ENCODE peak calls at places on chromosomes 5 and 9, in seven cellular contexts. P is NCI-H187; X is ELF-1; G is T-helper 22 cell; S is IMR-90; R is activated CD4-positive, alpha-beta T cell treated with anti-CD3 and anti-CD28 coated beads for 36 hours; Q is NCI-H1417. A is an unnamed sample.

GRCh38 chr5:143576721-143577484 is 173.4 kb upstream of the NR3C1 start:
- DNase-seq in P (no peak), X (no peak), G (no peak), S (peak; percentile 85), R (no peak), Q (no peak), A (peak; percentile 72)

GRCh38 chr5:175390352-175391083 is 53.5 kb downstream of the DRD1 start:
- DNase-seq in P (no peak), X (no peak), G (no peak), S (no peak), R (no peak), Q (no peak), A (no peak)

GRCh38 chr9:125639057-125639456 is 68.0 kb downstream of the MAPKAP1 start:
- DNase-seq in P (no peak), X (no peak), G (no peak), S (no peak), R (no peak), Q (no peak), A (no peak)

GRCh38 chr5:60945760-60946253 is 802 bp downstream of the NDUFAF2 start:
- DNase-seq in P (peak; percentile 42), X (no peak), G (no peak), S (peak; percentile 37), R (peak; percentile 57), Q (peak; percentile 69), A (peak; percentile 81)

GRCh38 chr9:132268725-132269352 is 85.9 kb downstream of the SETX start:
- DNase-seq in P (peak; percentile 7), X (peak; percentile 88), G (peak; percentile 21), S (peak; percentile 67), R (peak; percentile 87), Q (peak; percentile 83), A (peak; percentile 74)

GRCh38 chr5:110916373-110917049 is 155.0 kb upstream of the TSLP start:
- DNase-seq in P (no peak), X (peak; percentile 42), G (no peak), S (peak; percentile 95), R (no peak), Q (no peak), A (peak; percentile 92)

GRCh38 chr5:392431-392988 is 50.5 kb upstream of the EXOC3 start:
- DNase-seq in P (no peak), X (peak; percentile 55), G (peak; percentile 59), S (peak; percentile 58), R (peak; percentile 95), Q (peak; percentile 21), A (peak; percentile 46)

GRCh38 chr5:57054671-57055070 is 102.7 kb upstream of the MIER3 start:
- DNase-seq in P (no peak), X (no peak), G (no peak), S (no peak), R (no peak), Q (no peak), A (no peak)

GRCh38 chr5:102638912-102639652 is 116.0 kb upstream of the PAM start:
- DNase-seq in P (no peak), X (no peak), G (no peak), S (no peak), R (no peak), Q (no peak), A (peak; percentile 28)

GRCh38 chr5:134227259-134227658 is 1.4 kb upstream of the PPP2CA start:
- DNase-seq in P (no peak), X (peak; percentile 74), G (no peak), S (peak; percentile 23), R (peak; percentile 30), Q (peak; percentile 63), A (peak; percentile 70)

GRCh38 chr9:120729796-120730195 is 15.5 kb upstream of the MEGF9 start:
- DNase-seq in P (no peak), X (peak; percentile 73), G (no peak), S (no peak), R (no peak), Q (no peak), A (no peak)

GRCh38 chr5:673837-674629 is 19.1 kb downstream of the TPPP start:
- DNase-seq in P (no peak), X (no peak), G (no peak), S (no peak), R (peak; percentile 7), Q (peak; percentile 60), A (peak; percentile 30)

GRCh38 chr5:132883261-132883834 is 9.9 kb downstream of the LEAP2 start:
- DNase-seq in P (no peak), X (peak; percentile 45), G (no peak), S (peak; percentile 74), R (peak; percentile 34), Q (peak; percentile 57), A (peak; percentile 89)

GRCh38 chr5:132787076-132787475 is 10.0 kb upstream of the SEPTIN8 start:
- DNase-seq in P (no peak), X (no peak), G (no peak), S (peak; percentile 66), R (no peak), Q (no peak), A (peak; percentile 81)